ENCODE peak calls at places on chromosomes 4 and X, in six cellular contexts. Z, H, L, V, M and Q are unnamed samples.

GRCh38 chr4:179447308-179447707 is 2005.1 kb upstream of the AGA start:
- DNase-seq in L (peak; percentile 26), H (no peak), V (no peak), M (no peak), Z (no peak), Q (no peak)

GRCh38 chr4:27360651-27361347 is 500.2 kb downstream of the STIM2 start:
- DNase-seq in H (peak; percentile 60), M (no peak), Z (peak; percentile 64), L (peak; percentile 29), V (no peak), Q (peak; percentile 81)

GRCh38 chrX:13419276-13419675 is 99.4 kb upstream of the ATXN3L start:
- DNase-seq in M (no peak), H (no peak), V (no peak), Z (no peak), L (no peak), Q (no peak)

GRCh38 chr4:1246111-1246881 is 2.6 kb downstream of the CTBP1 start:
- DNase-seq in Z (peak; percentile 55), M (peak; percentile 23), H (no peak), L (no peak), V (peak; percentile 72), Q (peak; percentile 43)

GRCh38 chr4:2247128-2248043 is 5.5 kb upstream of the HAUS3 start:
- DNase-seq in Z (peak; percentile 3), M (peak; percentile 31), V (no peak), L (no peak), H (no peak), Q (no peak)

GRCh38 chrX:65677954-65678469 is 10.6 kb downstream of the MSN start:
- DNase-seq in Z (peak; percentile 23), V (no peak), H (no peak), M (no peak), L (no peak), Q (peak; percentile 87)

GRCh38 chr4:6381571-6382123 is 90.8 kb downstream of the PPP2R2C start:
- DNase-seq in V (no peak), L (no peak), Z (no peak), H (no peak), M (no peak), Q (no peak)

GRCh38 chrX:28205905-28206304 is 224.7 kb upstream of the DCAF8L1 start:
- DNase-seq in H (no peak), M (no peak), Z (no peak), L (peak; percentile 2), V (no peak), Q (no peak)

GRCh38 chrX:110210417-110211139 is 107.3 kb downstream of the AMMECR1 start:
- DNase-seq in M (no peak), L (no peak), Z (no peak), V (no peak), H (no peak), Q (peak; percentile 82)

GRCh38 chrX:110180928-110181310 is 137.0 kb downstream of the AMMECR1 start:
- DNase-seq in Z (no peak), V (no peak), L (no peak), M (no peak), H (no peak), Q (peak; percentile 83)

GRCh38 chrX:68683580-68683979 is 36.1 kb downstream of the STARD8 start:
- DNase-seq in M (no peak), V (no peak), H (no peak), L (no peak), Z (no peak), Q (no peak)

GRCh38 chr4:110183058-110183457 is 15.4 kb downstream of the ELOVL6 start:
- DNase-seq in H (no peak), V (no peak), Z (no peak), M (no peak), L (no peak), Q (no peak)

GRCh38 chr4:78556655-78557054 is 5.1 kb downstream of the ANXA3 start:
- DNase-seq in L (no peak), Z (no peak), M (no peak), H (no peak), V (no peak), Q (no peak)

GRCh38 chr4:28287837-28288236 is 1427.2 kb downstream of the STIM2 start:
- DNase-seq in H (no peak), L (peak; percentile 40), Z (peak; percentile 15), M (no peak), V (no peak), Q (peak; percentile 97)

GRCh38 chr4:177384856-177385396 is 57.3 kb downstream of the AGA start:
- DNase-seq in V (no peak), M (no peak), H (no peak), Z (no peak), L (no peak), Q (no peak)

GRCh38 chr4:84796388-84796787 is 170.1 kb downstream of the WDFY3 start:
- DNase-seq in M (peak; percentile 16), V (no peak), Z (no peak), L (no peak), H (no peak), Q (no peak)

GRCh38 chrX:134558133-134558532 is 98.2 kb downstream of the HPRT1 start:
- DNase-seq in L (no peak), H (no peak), M (no peak), Z (no peak), V (no peak), Q (no peak)

GRCh38 chrX:136768469-136769084 is 12.2 kb downstream of the ARHGEF6 start:
- DNase-seq in V (no peak), L (no peak), Z (peak; percentile 15), M (peak; percentile 20), H (no peak), Q (peak; percentile 93)

GRCh38 chr4:166862032-166862431 is 372.3 kb downstream of the SPOCK3 start:
- DNase-seq in Z (no peak), M (no peak), V (no peak), H (no peak), L (no peak), Q (no peak)

GRCh38 chr4:112848931-112849330 is 200.5 kb upstream of the ANK2 start:
- DNase-seq in Z (no peak), L (no peak), V (no peak), M (no peak), H (no peak), Q (no peak)

GRCh38 chrX:7346021-7346420 is 198.1 kb upstream of the PUDP start:
- DNase-seq in H (no peak), M (no peak), Z (no peak), V (no peak), L (no peak), Q (peak; percentile 67)

GRCh38 chrX:85501349-85501748 is 121.9 kb upstream of the POF1B start:
- DNase-seq in L (no peak), H (no peak), Z (no peak), V (no peak), M (no peak), Q (no peak)

GRCh38 chrX:150522494-150522893 is 45.9 kb upstream of the MTM1 start:
- DNase-seq in Z (no peak), M (no peak), H (no peak), V (no peak), L (no peak), Q (no peak)

GRCh38 chr4:5802565-5802964 is 90.3 kb downstream of the CRMP1 start:
- DNase-seq in H (no peak), V (no peak), L (no peak), Z (no peak), M (no peak), Q (no peak)

GRCh38 chrX:101416691-101417090 is 8.7 kb downstream of the HNRNPH2 start:
- DNase-seq in V (no peak), H (no peak), M (no peak), Z (no peak), L (no peak), Q (no peak)

DNA sequence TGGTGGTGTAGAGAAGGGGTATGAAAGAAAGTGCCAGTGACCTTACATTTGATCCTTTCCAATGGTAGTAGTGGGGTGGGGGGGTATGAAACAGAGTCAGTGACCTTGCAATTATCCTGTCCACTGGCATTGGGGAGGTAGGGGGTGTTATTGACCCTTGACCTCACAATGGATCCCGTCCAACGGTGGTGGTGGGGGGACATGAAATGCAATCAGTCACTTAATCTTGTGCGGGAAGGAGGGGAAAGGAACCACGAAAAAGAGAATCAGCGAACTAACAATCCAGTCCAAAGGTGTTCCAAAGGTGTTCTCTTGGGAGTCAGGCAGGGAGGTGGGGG is 619 bp upstream of the PDK3 start:
- DNase-seq in M (peak; percentile 11), L (no peak), H (no peak), V (no peak), Z (peak; percentile 9), Q (no peak)
- H2AFZ ChIP-seq in M (peak overlapping the region; percentile 43), L (peak overlapping the region; percentile 86), H (peak overlapping the region; percentile 87), V (peak overlapping the region; percentile 82), Z (peak overlapping the region; percentile 85), Q (peak overlapping the region; percentile 93)

GRCh38 chrX:111395132-111395531 is 16.9 kb downstream of the DCX start:
- DNase-seq in V (no peak), M (no peak), H (no peak), Z (no peak), L (no peak), Q (no peak)
- H2AFZ ChIP-seq in V (no peak overlapping the region), M (no peak overlapping the region), H (no peak overlapping the region), Z (no peak overlapping the region), L (no peak overlapping the region), Q (no peak overlapping the region)

DNA sequence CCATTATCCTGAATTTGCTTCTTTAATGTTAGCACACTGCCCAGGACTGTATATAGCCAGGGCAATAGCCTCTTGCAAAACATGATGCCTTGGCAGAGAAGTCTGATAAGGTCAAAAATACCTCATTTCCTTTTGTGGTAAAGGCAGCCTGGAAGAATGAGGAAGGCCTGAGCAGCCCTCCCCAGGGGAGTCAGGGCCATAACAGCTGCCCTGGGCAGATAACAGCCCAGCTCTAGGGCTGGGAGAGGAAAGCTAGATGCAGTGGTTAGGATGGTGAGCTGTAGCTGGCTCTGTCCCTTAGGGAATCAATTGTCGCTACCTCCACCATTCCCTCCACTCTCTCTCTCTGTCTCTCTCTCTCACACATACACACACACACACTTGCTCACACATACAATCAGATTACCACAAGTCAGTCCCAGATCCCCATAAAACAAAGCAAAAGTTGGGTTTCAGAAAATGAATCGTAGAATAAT is 29.2 kb downstream of the EFHC2 start:
- DNase-seq in Z (peak; percentile 33), M (peak; percentile 19), V (no peak), L (no peak), H (no peak), Q (peak; percentile 57)
- H2AFZ ChIP-seq in Z (no peak overlapping the region), M (no peak overlapping the region), V (no peak overlapping the region), L (no peak overlapping the region), H (no peak overlapping the region), Q (peak overlapping the region; percentile 38)

GRCh38 chr4:174156239-174156826 is 127.1 kb downstream of the FBXO8 start:
- DNase-seq in V (peak; percentile 55), H (peak; percentile 23), M (peak; percentile 27), Z (peak; percentile 67), L (peak; percentile 58), Q (peak; percentile 63)

GRCh38 chr4:174154455-174154854 is 129.0 kb downstream of the FBXO8 start:
- DNase-seq in V (no peak), L (no peak), Z (peak; percentile 42), M (no peak), H (no peak), Q (peak; percentile 89)

GRCh38 chr4:174152717-174153466 is 130.6 kb downstream of the FBXO8 start:
- DNase-seq in V (no peak), L (peak; percentile 54), H (peak; percentile 15), M (no peak), Z (no peak), Q (no peak)

DNA sequence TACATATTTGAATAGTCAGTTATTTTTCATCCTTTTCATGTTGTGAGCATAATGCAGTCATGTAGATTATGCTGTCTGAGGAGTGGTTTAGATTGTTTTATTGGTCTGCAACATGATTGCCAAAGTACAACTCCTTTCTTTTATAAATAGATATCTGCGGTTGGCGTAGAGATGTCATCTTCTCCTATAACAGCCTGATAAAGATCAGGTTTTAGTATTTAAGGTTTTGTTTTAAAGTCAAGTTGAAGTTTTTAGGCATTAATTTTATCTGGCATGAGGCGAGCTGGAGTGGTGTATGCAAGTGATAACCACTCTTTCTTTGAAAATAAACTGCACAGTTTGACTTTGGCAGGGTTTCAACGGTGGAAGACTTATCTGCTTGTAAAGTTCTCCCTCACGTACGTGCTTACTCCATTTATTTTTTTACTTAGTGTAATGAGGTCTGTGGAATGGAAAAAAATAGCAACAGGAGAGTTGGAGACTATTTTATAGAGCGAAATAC is 126.3 kb downstream of the FBXO8 start:
- DNase-seq in Z (peak; percentile 38), L (no peak), V (no peak), M (no peak), H (no peak), Q (no peak)
- H2AFZ ChIP-seq in Z (no peak overlapping the region), L (no peak overlapping the region), V (no peak overlapping the region), M (no peak overlapping the region), H (no peak overlapping the region), Q (no peak overlapping the region)